ENCODE peak calls at places on chromosome 6, in eight cellular contexts. O is transverse colon; X is effector memory CD4-positive, alpha-beta T cell; Z is H1; B is upper lobe of left lung; A is Karpas-422; M is HepG2; T is SK-N-SH. F is an unnamed sample.
A peak's percentile ranks its signal among the peaks of the same experiment; 100 is the strongest.

GRCh38 chr6:160321729-160322505 is 26.3 kb upstream of the SLC22A3 start:
- DNase-seq in B (no peak), M (no peak), T (no peak), A (no peak), Z (no peak), O (no peak), X (no peak), F (no peak)

GRCh38 chr6:24831771-24832718 is 33.3 kb upstream of the ARMH2 start:
- DNase-seq in B (no peak), A (no peak), M (no peak), Z (no peak), O (no peak), X (no peak), T (no peak), F (no peak)

GRCh38 chr6:139498715-139499114 is 124.3 kb upstream of the CITED2 start:
- DNase-seq in X (no peak), T (no peak), O (no peak), M (no peak), Z (no peak), B (no peak), A (no peak), F (no peak)

GRCh38 chr6:123515715-123516114 is 121.0 kb downstream of the TRDN start:
- DNase-seq in A (no peak), O (no peak), B (no peak), X (no peak), Z (no peak), M (no peak), T (no peak), F (no peak)

GRCh38 chr6:13355043-13355945 is 27.0 kb upstream of the TBC1D7 start:
- DNase-seq in A (peak; percentile 71), O (no peak), Z (no peak), B (no peak), X (no peak), T (no peak), M (peak; percentile 41), F (no peak)

GRCh38 chr6:116662186-116662585 is 6.4 kb downstream of the ZUP1 start:
- DNase-seq in O (no peak), Z (no peak), B (no peak), M (no peak), T (no peak), A (no peak), X (no peak), F (no peak)

GRCh38 chr6:136840612-136841011 is 18.2 kb downstream of the PEX7 start:
- DNase-seq in O (no peak), M (no peak), X (no peak), A (no peak), Z (no peak), T (no peak), B (no peak), F (no peak)

GRCh38 chr6:135006386-135006914 is 48.2 kb downstream of the HBS1L start:
- DNase-seq in A (no peak), O (no peak), Z (no peak), M (no peak), X (no peak), B (no peak), T (no peak), F (no peak)

GRCh38 chr6:90468080-90468479 is 118.8 kb downstream of the MAP3K7 start:
- DNase-seq in X (no peak), M (no peak), O (no peak), T (no peak), Z (no peak), A (no peak), B (no peak), F (no peak)

GRCh38 chr6:26198626-26199056 is 111.4 kb downstream of the HFE start:
- DNase-seq in X (no peak), Z (no peak), B (no peak), T (no peak), O (no peak), M (no peak), A (no peak), F (no peak)

GRCh38 chr6:25302677-25303128 is 23.5 kb downstream of the CARMIL1 start:
- DNase-seq in X (no peak), T (no peak), A (no peak), B (no peak), Z (no peak), O (no peak), M (no peak), F (no peak)

GRCh38 chr6:65064844-65065243 is 642.2 kb downstream of the EYS start:
- DNase-seq in A (no peak), X (no peak), M (no peak), Z (no peak), T (no peak), O (no peak), B (no peak), F (no peak)

GRCh38 chr6:159729598-159729997 is 2.3 kb downstream of the WTAP start:
- DNase-seq in B (no peak), O (no peak), X (no peak), Z (no peak), M (no peak), A (no peak), T (no peak), F (peak; percentile 75)

GRCh38 chr6:63589955-63590411 is 17.7 kb downstream of the LOC128125822 start:
- DNase-seq in T (no peak), Z (no peak), M (peak; percentile 95), B (no peak), O (no peak), A (no peak), X (no peak), F (no peak)

GRCh38 chr6:44661221-44661609 is 273.7 kb downstream of the CDC5L start:
- DNase-seq in O (no peak), B (no peak), Z (no peak), X (no peak), M (peak; percentile 23), T (no peak), A (no peak), F (no peak)

GRCh38 chr6:68826501-68826900 is 191.4 kb downstream of the ADGRB3 start:
- DNase-seq in Z (no peak), M (no peak), B (no peak), A (no peak), O (no peak), T (no peak), X (no peak), F (no peak)

GRCh38 chr6:162198925-162199324 is 528.6 kb downstream of the PRKN start:
- DNase-seq in O (no peak), T (no peak), Z (no peak), M (peak; percentile 3), A (no peak), X (no peak), B (no peak), F (no peak)

GRCh38 chr6:118746100-118746874 is 94.9 kb upstream of the CEP85L start:
- DNase-seq in T (no peak), B (no peak), M (no peak), Z (no peak), X (no peak), O (peak; percentile 13), A (no peak), F (no peak)

GRCh38 chr6:99184696-99185095 is 164.8 kb downstream of the FAXC start:
- DNase-seq in X (no peak), T (no peak), B (no peak), A (no peak), M (no peak), O (no peak), Z (no peak), F (no peak)

GRCh38 chr6:137849709-137850093 is 17.4 kb upstream of the TNFAIP3 start:
- DNase-seq in Z (no peak), A (no peak), M (no peak), B (no peak), T (no peak), X (no peak), O (no peak), F (no peak)
- H3K27ac ChIP-seq in Z (no peak overlapping the region), A (no peak overlapping the region), M (no peak overlapping the region), B (no peak overlapping the region), T (no peak overlapping the region), X (no peak overlapping the region), O (peak overlapping the region; percentile 60), F (no peak overlapping the region)

GRCh38 chr6:149725785-149726184 is 7.9 kb upstream of the LATS1 start:
- DNase-seq in O (no peak), T (no peak), B (no peak), X (no peak), Z (no peak), A (no peak), M (no peak), F (no peak)

GRCh38 chr6:149733321-149733720 is 13.0 kb downstream of the NUP43 start:
- DNase-seq in M (no peak), T (no peak), B (no peak), O (no peak), X (no peak), A (no peak), Z (no peak), F (no peak)

GRCh38 chr6:149723771-149724417 is 6.0 kb upstream of the LATS1 start:
- DNase-seq in Z (no peak), O (peak; percentile 60), X (no peak), T (peak; percentile 53), M (peak; percentile 77), B (no peak), A (peak; percentile 80), F (no peak)

GRCh38 chr6:149727793-149728498 is 10.0 kb upstream of the LATS1 start:
- DNase-seq in X (no peak), Z (no peak), T (no peak), M (no peak), A (no peak), B (no peak), O (no peak), F (no peak)

GRCh38 chr6:149728499-149729234 is 10.8 kb upstream of the LATS1 start:
- DNase-seq in B (no peak), A (no peak), M (no peak), T (no peak), X (no peak), O (no peak), Z (no peak), F (no peak)
- H3K36me3 ChIP-seq in B (peaks cover 70% of the 10 kb centered on the region), A (peaks cover 43% of the 10 kb centered on the region), M (peaks cover 29% of the 10 kb centered on the region), T (peaks cover 27% of the 10 kb centered on the region), X (peaks cover 29% of the 10 kb centered on the region), O (no peaks in the 10 kb centered on the region), Z (peaks cover 13% of the 10 kb centered on the region), F (peaks cover 90% of the 10 kb centered on the region)

DNA sequence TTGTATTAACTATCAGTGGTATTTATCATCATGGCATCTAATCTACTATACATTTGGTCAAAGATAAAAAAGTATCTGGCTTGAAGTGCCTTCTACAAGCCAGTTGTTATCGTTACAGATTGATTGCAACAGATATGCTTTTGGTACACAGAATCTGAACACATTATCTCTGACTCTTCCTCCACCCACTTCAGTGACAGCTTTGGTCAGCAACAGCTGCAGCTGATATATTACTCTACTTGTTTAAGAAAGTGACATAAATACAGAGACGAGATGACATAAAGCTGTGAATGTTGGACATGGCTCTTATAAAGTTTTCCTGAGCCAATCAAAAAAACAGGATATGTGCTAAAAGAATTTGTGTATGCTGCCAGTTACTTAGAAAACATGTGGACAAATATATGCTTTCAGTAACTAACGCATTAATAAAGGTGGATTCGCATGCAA is 77.6 kb downstream of the HIVEP2 start:
- DNase-seq in B (no peak), O (no peak), X (no peak), Z (no peak), M (no peak), T (no peak), A (no peak), F (no peak)
- H3K4me3 ChIP-seq in B (no peak overlapping the region), O (no peak overlapping the region), X (no peak overlapping the region), Z (no peak overlapping the region), M (no peak overlapping the region), T (no peak overlapping the region), A (no peak overlapping the region), F (peak overlapping the region; percentile 37)

DNA sequence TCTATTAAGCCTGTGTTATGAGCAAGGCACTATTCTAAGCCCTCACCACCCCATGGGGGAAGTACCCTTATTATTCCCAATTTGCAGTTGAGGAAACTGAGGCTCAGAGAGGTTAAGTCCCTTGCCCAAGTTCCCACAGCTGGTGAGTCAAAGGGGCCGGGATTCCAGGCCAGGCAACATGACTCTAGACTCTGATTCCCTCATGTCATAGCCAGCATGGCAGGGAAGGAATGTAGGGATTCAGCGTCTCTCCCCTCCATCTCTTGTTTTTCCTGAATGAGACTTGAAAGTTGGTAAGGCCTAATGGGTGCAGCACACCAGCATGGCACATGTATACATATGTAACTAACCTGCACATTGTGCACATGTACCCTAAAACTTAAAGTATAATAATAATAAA is 6.7 kb downstream of the C6orf132 start:
- DNase-seq in O (no peak), M (no peak), Z (no peak), T (no peak), X (no peak), A (no peak), B (no peak), F (no peak)
- H3K27ac ChIP-seq in O (no peak overlapping the region), M (no peak overlapping the region), Z (no peak overlapping the region), T (no peak overlapping the region), X (no peak overlapping the region), A (no peak overlapping the region), B (no peak overlapping the region), F (no peak overlapping the region)